ENCODE peak calls at places on chromosomes 2 and 18, in seven cellular contexts. J is IMR-90, P is H9, M is neural progenitor cell, Y is endothelial cell of umbilical vein, R is PC-3, A is mammary epithelial cell. X is an unnamed sample.

GRCh38 chr2:42009657-42010580 is 37.9 kb upstream of the PKDCC start:
- DNase-seq in J (peak), P (no peak), M (no peak), Y (peak), R (no peak), A (no peak), X (peak)

GRCh38 chr18:4453712-4454547 is 1.2 kb downstream of the DLGAP1 start:
- DNase-seq in J (no peak), P (peak), M (peak), Y (no peak), R (no peak), A (no peak), X (no peak)

GRCh38 chr2:8239402-8240127 is 442.3 kb upstream of the ID2 start:
- DNase-seq in J (peak), P (peak), M (peak), Y (no peak), R (no peak), A (peak), X (no peak)

GRCh38 chr2:141554810-141555209 is 576.0 kb downstream of the LRP1B start:
- DNase-seq in J (peak), P (peak), M (peak), Y (peak), R (peak), A (peak), X (peak)

GRCh38 chr18:75455249-75456183 is 28.0 kb upstream of the SMIM21 start:
- DNase-seq in J (peak), P (peak), M (peak), Y (peak), R (no peak), A (no peak), X (peak)

GRCh38 chr2:138632066-138632465 is 130.5 kb downstream of the SPOPL start:
- DNase-seq in J (peak), P (no peak), M (no peak), Y (no peak), R (peak), A (peak), X (peak)

GRCh38 chr18:48452863-48453323 is 43.7 kb upstream of the ZBTB7C start:
- DNase-seq in J (peak), P (no peak), M (peak), Y (no peak), R (no peak), A (peak), X (peak)

GRCh38 chr2:112343827-112344585 is 68.6 kb downstream of the ZC3H6 start:
- DNase-seq in J (peak), P (no peak), M (no peak), Y (no peak), R (no peak), A (no peak), X (peak)

GRCh38 chr2:197028230-197028629 is 101.7 kb upstream of the PGAP1 start:
- DNase-seq in J (peak), P (no peak), M (no peak), Y (peak), R (peak), A (peak), X (peak)

GRCh38 chr2:132701810-132702209 is 31.8 kb upstream of the LYPD1 start:
- DNase-seq in J (peak), P (no peak), M (no peak), Y (no peak), R (peak), A (peak), X (peak)

GRCh38 chr2:224594840-224595239 is 9.7 kb upstream of the CUL3 start:
- DNase-seq in J (peak), P (no peak), M (no peak), Y (no peak), R (peak), A (peak), X (peak)

DNA sequence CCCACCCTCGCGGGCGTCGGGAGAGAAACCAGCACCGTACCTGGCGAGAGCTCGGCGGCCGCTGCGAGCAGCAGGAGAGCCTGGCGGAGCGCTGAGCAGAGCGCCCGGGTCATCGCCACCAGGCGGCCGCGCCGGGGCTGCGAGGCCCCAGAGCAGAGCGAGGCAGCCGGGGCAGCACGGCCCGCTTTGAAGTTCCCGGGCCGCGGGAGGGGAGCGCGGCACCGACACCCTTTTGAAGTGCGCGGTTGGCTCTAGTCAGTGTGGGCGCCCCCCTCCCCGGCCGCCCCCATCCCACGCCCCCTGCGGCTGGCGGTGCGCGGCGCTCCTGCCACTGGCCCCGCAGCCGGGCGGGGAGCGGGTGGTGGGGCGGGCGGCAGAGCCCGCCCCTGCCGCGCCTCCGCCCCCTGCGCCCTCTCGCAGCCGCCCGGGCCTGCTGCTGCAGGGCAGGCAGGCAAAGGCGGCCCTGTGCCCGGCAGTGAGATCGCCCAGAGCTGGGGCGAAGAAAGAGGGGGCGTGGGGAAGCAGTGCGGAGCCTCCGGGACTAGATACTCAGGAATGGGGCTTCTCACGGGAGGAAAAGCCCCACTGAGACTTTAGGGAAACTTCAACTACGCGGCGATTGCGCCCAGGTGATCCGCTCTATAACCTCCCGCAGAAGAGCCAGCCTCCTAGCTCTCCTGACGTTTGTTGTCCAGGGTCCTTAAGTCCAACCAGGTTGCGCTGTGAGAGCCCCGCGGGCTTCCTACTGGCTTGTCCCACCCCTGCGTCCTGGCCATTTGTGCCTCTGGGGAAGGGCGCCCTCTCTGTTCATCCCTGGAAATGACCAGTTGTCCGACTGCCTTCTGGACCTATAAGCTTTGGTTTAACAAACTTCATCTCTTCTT is at the start of gene ACVR1C:
- DNase-seq in J (peak), P (peak), M (peak), Y (peak), R (peak), A (peak), X (peak)
- H3K9ac ChIP-seq in J (no peak), P (no peak), M (no peak), Y (no peak), R (no peak), A (no peak), X (peak)

GRCh38 chr2:204664708-204665121 is 119.4 kb downstream of the PARD3B start:
- DNase-seq in J (peak), P (no peak), M (no peak), Y (peak), R (peak), A (peak), X (peak)

GRCh38 chr2:204665244-204665643 is 120.0 kb downstream of the PARD3B start:
- DNase-seq in J (peak), P (no peak), M (peak), Y (no peak), R (peak), A (peak), X (peak)

GRCh38 chr2:204665771-204666170 is 120.5 kb downstream of the PARD3B start:
- DNase-seq in J (no peak), P (no peak), M (no peak), Y (no peak), R (no peak), A (no peak), X (peak)

GRCh38 chr2:204662956-204663355 is 117.7 kb downstream of the PARD3B start:
- DNase-seq in J (no peak), P (no peak), M (no peak), Y (no peak), R (no peak), A (no peak), X (no peak)

DNA sequence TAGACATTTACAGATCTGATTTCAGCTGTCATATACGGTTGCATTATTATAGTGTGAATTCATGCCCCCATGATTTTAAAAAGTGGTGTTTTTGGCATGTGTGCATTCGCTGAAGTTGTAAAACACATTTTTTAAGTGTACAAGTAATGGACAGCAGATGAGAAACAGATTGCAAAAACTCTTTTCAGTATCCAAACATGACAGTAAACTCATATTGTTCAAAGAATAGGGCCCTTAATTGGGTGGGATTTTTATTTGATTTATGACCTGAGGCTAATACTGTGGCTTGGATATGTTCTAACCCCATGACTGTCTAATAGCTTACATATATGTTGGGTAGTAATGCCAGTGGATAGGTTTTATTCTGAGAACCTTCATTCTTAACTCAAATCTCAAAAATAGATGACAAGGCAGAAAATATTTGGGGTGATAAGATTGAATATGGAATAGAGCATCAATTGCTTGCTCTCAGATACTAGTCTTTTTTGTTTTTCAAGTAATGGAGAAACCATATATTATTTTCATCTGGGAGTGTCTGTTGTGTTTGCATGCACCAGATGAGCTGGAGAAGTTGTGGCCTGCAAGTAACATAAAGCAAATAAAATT is 118.6 kb downstream of the PARD3B start:
- DNase-seq in J (no peak), P (no peak), M (no peak), Y (no peak), R (no peak), A (no peak), X (no peak)
- H3K9ac ChIP-seq in J (no peak), P (no peak), M (no peak), Y (no peak), R (no peak), A (no peak), X (peak)

GRCh38 chr18:44709297-44710117 is 28.8 kb downstream of the SETBP1 start:
- DNase-seq in J (no peak), P (no peak), M (no peak), Y (no peak), R (no peak), A (no peak), X (no peak)
- H3K9ac ChIP-seq in J (no peak), P (no peak), M (no peak), Y (no peak), R (no peak), A (no peak), X (no peak)

GRCh38 chr2:215841175-215841816 is 172.1 kb downstream of the MREG start:
- DNase-seq in J (no peak), P (no peak), M (no peak), Y (peak), R (no peak), A (no peak), X (no peak)
- H3K9ac ChIP-seq in J (no peak), P (no peak), M (no peak), Y (no peak), R (no peak), A (no peak), X (no peak)

DNA sequence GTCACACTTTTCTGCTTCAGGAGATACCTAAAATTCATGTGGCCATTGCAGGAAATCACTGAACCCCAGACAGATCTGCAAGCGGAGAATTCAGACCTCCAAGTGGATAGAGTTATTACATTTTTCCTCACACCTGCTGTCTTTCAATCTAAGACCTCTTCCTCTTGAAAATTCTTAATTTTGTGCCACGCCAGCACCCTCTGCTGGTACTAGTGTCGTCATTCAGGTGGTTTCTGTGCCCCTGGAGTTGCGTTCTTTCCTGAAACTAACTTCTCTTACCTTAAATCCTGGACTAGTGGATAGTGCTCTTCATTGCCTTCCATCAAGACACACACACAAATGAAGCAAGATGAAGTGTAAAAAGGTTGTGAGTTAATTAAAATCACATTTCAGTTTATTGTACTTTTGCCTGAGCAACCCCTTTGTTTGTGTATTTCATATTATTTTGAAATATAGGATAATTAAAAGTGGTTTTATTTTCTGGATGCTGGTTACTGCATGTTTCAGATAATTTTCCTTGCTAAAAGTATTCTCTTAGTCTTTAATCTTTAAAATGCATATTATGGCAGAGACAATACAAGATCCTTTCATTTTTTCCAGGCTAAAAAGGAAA is 1.6 kb upstream of the DNER start:
- DNase-seq in J (no peak), P (peak), M (peak), Y (peak), R (peak), A (peak), X (no peak)
- H3K9ac ChIP-seq in J (no peak), P (no peak), M (no peak), Y (no peak), R (no peak), A (no peak), X (no peak)

GRCh38 chr18:8367217-8367988 is 241.8 kb upstream of the RAB12 start:
- DNase-seq in J (no peak), P (peak), M (peak), Y (peak), R (peak), A (no peak), X (peak)
- H3K9ac ChIP-seq in J (no peak), P (no peak), M (no peak), Y (no peak), R (no peak), A (no peak), X (no peak)

GRCh38 chr18:56921888-56922480 is 224.9 kb upstream of the BOD1L2 start:
- DNase-seq in J (peak), P (no peak), M (no peak), Y (no peak), R (no peak), A (no peak), X (no peak)
- H3K9ac ChIP-seq in J (no peak), P (no peak), M (no peak), Y (no peak), R (no peak), A (no peak), X (no peak)

GRCh38 chr2:20668871-20669475 is 2.0 kb downstream of the GDF7 start:
- DNase-seq in J (no peak), P (no peak), M (peak), Y (no peak), R (no peak), A (no peak), X (no peak)

GRCh38 chr2:20669609-20670314 is 2.8 kb downstream of the GDF7 start:
- DNase-seq in J (no peak), P (peak), M (peak), Y (no peak), R (no peak), A (no peak), X (no peak)

GRCh38 chr2:20671736-20672080 is 4.8 kb downstream of the GDF7 start:
- DNase-seq in J (no peak), P (no peak), M (peak), Y (no peak), R (no peak), A (no peak), X (no peak)

GRCh38 chr2:20671036-20671735 is 4.2 kb downstream of the GDF7 start:
- DNase-seq in J (no peak), P (peak), M (peak), Y (no peak), R (no peak), A (no peak), X (peak)

DNA sequence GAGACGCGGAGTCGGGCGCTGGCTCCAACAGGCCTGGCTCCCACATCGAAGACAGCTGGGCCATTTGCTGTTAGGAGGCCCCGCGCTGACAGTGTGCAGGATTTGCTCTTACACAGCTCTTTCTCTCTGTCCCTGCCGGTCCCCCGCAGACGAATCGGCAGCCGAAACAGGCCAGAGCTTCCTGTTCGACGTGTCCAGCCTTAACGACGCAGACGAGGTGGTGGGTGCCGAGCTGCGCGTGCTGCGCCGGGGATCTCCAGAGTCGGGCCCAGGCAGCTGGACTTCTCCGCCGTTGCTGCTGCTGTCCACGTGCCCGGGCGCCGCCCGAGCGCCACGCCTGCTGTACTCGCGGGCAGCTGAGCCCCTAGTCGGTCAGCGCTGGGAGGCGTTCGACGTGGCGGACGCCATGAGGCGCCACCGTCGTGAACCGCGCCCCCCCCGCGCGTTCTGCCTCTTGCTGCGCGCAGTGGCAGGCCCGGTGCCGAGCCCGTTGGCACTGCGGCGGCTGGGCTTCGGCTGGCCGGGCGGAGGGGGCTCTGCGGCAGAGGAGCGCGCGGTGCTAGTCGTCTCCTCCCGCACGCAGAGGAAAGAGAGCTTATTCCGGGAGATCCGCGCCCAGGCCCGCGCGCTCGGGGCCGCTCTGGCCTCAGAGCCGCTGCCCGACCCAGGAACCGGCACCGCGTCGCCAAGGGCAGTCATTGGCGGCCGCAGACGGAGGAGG is 3.5 kb downstream of the GDF7 start:
- DNase-seq in J (no peak), P (peak), M (peak), Y (no peak), R (no peak), A (no peak), X (peak)
- H3K9ac ChIP-seq in J (no peak), P (no peak), M (no peak), Y (no peak), R (no peak), A (no peak), X (no peak)

GRCh38 chr2:152566728-152567069 is 150.6 kb downstream of the PRPF40A start:
- DNase-seq in J (peak), P (no peak), M (no peak), Y (no peak), R (peak), A (no peak), X (no peak)

GRCh38 chr2:152564754-152565551 is 152.3 kb downstream of the PRPF40A start:
- DNase-seq in J (no peak), P (no peak), M (no peak), Y (no peak), R (peak), A (no peak), X (no peak)

GRCh38 chr2:152569186-152569585 is 148.1 kb downstream of the PRPF40A start:
- DNase-seq in J (no peak), P (no peak), M (no peak), Y (no peak), R (no peak), A (no peak), X (no peak)

GRCh38 chr2:152568566-152568965 is 148.7 kb downstream of the PRPF40A start:
- DNase-seq in J (no peak), P (no peak), M (no peak), Y (no peak), R (no peak), A (no peak), X (no peak)

GRCh38 chr2:152566034-152566727 is 151.1 kb downstream of the PRPF40A start:
- DNase-seq in J (no peak), P (no peak), M (no peak), Y (no peak), R (no peak), A (no peak), X (no peak)
- H3K9ac ChIP-seq in J (no peak), P (no peak), M (no peak), Y (no peak), R (no peak), A (no peak), X (no peak)

X was measured in GM23248.